ENCODE peak calls at places on chromosomes 6 and 20, in nine cellular contexts. One of them, this sample, is unnamed.

GRCh38 chr6:75933387-75933975 is 139.0 kb downstream of the IMPG1 start:
- DNase-seq in T-helper 2 cell: no peak
- DNase-seq in gastrocnemius medialis: no peak
- DNase-seq in body of pancreas: no peak
- DNase-seq in tibial artery: no peak
- DNase-seq in fibroblast of lung: no peak
- DNase-seq in NB4: no peak
- DNase-seq in ecto neural progenitor cell: no peak
- DNase-seq in stimulated activated CD4-positive, alpha-beta T cell treated with anti-CD3 and anti-CD28 coated beads, Interleukin-1b, Interleukin-23, amount 100 ng/mL, for 24 hours: no peak
- DNase-seq in this sample: no peak

GRCh38 chr6:142155091-142155490 is 8.0 kb downstream of the VTA1 start:
- DNase-seq in ecto neural progenitor cell: no peak
- DNase-seq in tibial artery: no peak
- DNase-seq in T-helper 2 cell: no peak
- DNase-seq in stimulated activated CD4-positive, alpha-beta T cell treated with anti-CD3 and anti-CD28 coated beads, Interleukin-1b, Interleukin-23, amount 100 ng/mL, for 24 hours: no peak
- DNase-seq in fibroblast of lung: no peak
- DNase-seq in body of pancreas: no peak
- DNase-seq in gastrocnemius medialis: no peak
- DNase-seq in NB4: no peak
- DNase-seq in this sample: no peak

GRCh38 chr20:17796096-17796563 is 96.4 kb downstream of the BANF2 start:
- DNase-seq in stimulated activated CD4-positive, alpha-beta T cell treated with anti-CD3 and anti-CD28 coated beads, Interleukin-1b, Interleukin-23, amount 100 ng/mL, for 24 hours: no peak
- DNase-seq in T-helper 2 cell: no peak
- DNase-seq in fibroblast of lung: peak
- DNase-seq in tibial artery: peak
- DNase-seq in body of pancreas: peak
- DNase-seq in ecto neural progenitor cell: no peak
- DNase-seq in NB4: peak
- DNase-seq in gastrocnemius medialis: peak
- DNase-seq in this sample: no peak

GRCh38 chr20:25076731-25077609 is 5.0 kb downstream of the VSX1 start:
- DNase-seq in NB4: peak
- DNase-seq in tibial artery: no peak
- DNase-seq in ecto neural progenitor cell: peak
- DNase-seq in body of pancreas: peak
- DNase-seq in fibroblast of lung: no peak
- DNase-seq in stimulated activated CD4-positive, alpha-beta T cell treated with anti-CD3 and anti-CD28 coated beads, Interleukin-1b, Interleukin-23, amount 100 ng/mL, for 24 hours: no peak
- DNase-seq in T-helper 2 cell: no peak
- DNase-seq in gastrocnemius medialis: peak
- DNase-seq in this sample: no peak

GRCh38 chr20:38109025-38109541 is 56.0 kb downstream of the TGM2 start:
- DNase-seq in fibroblast of lung: peak
- DNase-seq in body of pancreas: peak
- DNase-seq in T-helper 2 cell: no peak
- DNase-seq in NB4: no peak
- DNase-seq in tibial artery: no peak
- DNase-seq in stimulated activated CD4-positive, alpha-beta T cell treated with anti-CD3 and anti-CD28 coated beads, Interleukin-1b, Interleukin-23, amount 100 ng/mL, for 24 hours: no peak
- DNase-seq in ecto neural progenitor cell: no peak
- DNase-seq in gastrocnemius medialis: peak
- DNase-seq in this sample: no peak

GRCh38 chr6:170043881-170044790 is 246.7 kb downstream of the DLL1 start:
- DNase-seq in ecto neural progenitor cell: no peak
- DNase-seq in T-helper 2 cell: no peak
- DNase-seq in tibial artery: peak
- DNase-seq in body of pancreas: no peak
- DNase-seq in fibroblast of lung: no peak
- DNase-seq in stimulated activated CD4-positive, alpha-beta T cell treated with anti-CD3 and anti-CD28 coated beads, Interleukin-1b, Interleukin-23, amount 100 ng/mL, for 24 hours: no peak
- DNase-seq in gastrocnemius medialis: peak
- DNase-seq in NB4: no peak
- DNase-seq in this sample: no peak

GRCh38 chr6:43267619-43268347 is 24.5 kb downstream of the TTBK1 start:
- DNase-seq in fibroblast of lung: no peak
- DNase-seq in T-helper 2 cell: no peak
- DNase-seq in body of pancreas: peak
- DNase-seq in tibial artery: no peak
- DNase-seq in NB4: no peak
- DNase-seq in gastrocnemius medialis: no peak
- DNase-seq in ecto neural progenitor cell: no peak
- DNase-seq in stimulated activated CD4-positive, alpha-beta T cell treated with anti-CD3 and anti-CD28 coated beads, Interleukin-1b, Interleukin-23, amount 100 ng/mL, for 24 hours: no peak
- DNase-seq in this sample: no peak

GRCh38 chr20:60199866-60200265 is 241.6 kb downstream of the CDH26 start:
- DNase-seq in ecto neural progenitor cell: no peak
- DNase-seq in NB4: no peak
- DNase-seq in fibroblast of lung: no peak
- DNase-seq in tibial artery: no peak
- DNase-seq in gastrocnemius medialis: no peak
- DNase-seq in stimulated activated CD4-positive, alpha-beta T cell treated with anti-CD3 and anti-CD28 coated beads, Interleukin-1b, Interleukin-23, amount 100 ng/mL, for 24 hours: no peak
- DNase-seq in body of pancreas: no peak
- DNase-seq in T-helper 2 cell: no peak
- DNase-seq in this sample: no peak

GRCh38 chr6:129368076-129368475 is 341.9 kb downstream of the ARHGAP18 start:
- DNase-seq in T-helper 2 cell: no peak
- DNase-seq in body of pancreas: no peak
- DNase-seq in stimulated activated CD4-positive, alpha-beta T cell treated with anti-CD3 and anti-CD28 coated beads, Interleukin-1b, Interleukin-23, amount 100 ng/mL, for 24 hours: no peak
- DNase-seq in tibial artery: no peak
- DNase-seq in ecto neural progenitor cell: no peak
- DNase-seq in fibroblast of lung: no peak
- DNase-seq in NB4: no peak
- DNase-seq in gastrocnemius medialis: no peak
- DNase-seq in this sample: no peak

GRCh38 chr6:30748851-30749540 is 4.6 kb upstream of the IER3 start:
- DNase-seq in ecto neural progenitor cell: no peak
- DNase-seq in stimulated activated CD4-positive, alpha-beta T cell treated with anti-CD3 and anti-CD28 coated beads, Interleukin-1b, Interleukin-23, amount 100 ng/mL, for 24 hours: no peak
- DNase-seq in NB4: no peak
- DNase-seq in T-helper 2 cell: no peak
- DNase-seq in fibroblast of lung: no peak
- DNase-seq in body of pancreas: peak
- DNase-seq in gastrocnemius medialis: no peak
- DNase-seq in tibial artery: no peak
- DNase-seq in this sample: no peak

GRCh38 chr20:35652641-35653429 is 11.9 kb downstream of the CPNE1 start:
- DNase-seq in NB4: no peak
- DNase-seq in ecto neural progenitor cell: peak
- DNase-seq in fibroblast of lung: no peak
- DNase-seq in tibial artery: no peak
- DNase-seq in stimulated activated CD4-positive, alpha-beta T cell treated with anti-CD3 and anti-CD28 coated beads, Interleukin-1b, Interleukin-23, amount 100 ng/mL, for 24 hours: no peak
- DNase-seq in gastrocnemius medialis: no peak
- DNase-seq in body of pancreas: no peak
- DNase-seq in T-helper 2 cell: no peak
- DNase-seq in this sample: no peak

GRCh38 chr6:142945446-142946180 is 637 bp upstream of the HIVEP2 start:
- DNase-seq in ecto neural progenitor cell: no peak
- DNase-seq in tibial artery: no peak
- DNase-seq in fibroblast of lung: no peak
- DNase-seq in body of pancreas: peak
- DNase-seq in NB4: peak
- DNase-seq in T-helper 2 cell: peak
- DNase-seq in stimulated activated CD4-positive, alpha-beta T cell treated with anti-CD3 and anti-CD28 coated beads, Interleukin-1b, Interleukin-23, amount 100 ng/mL, for 24 hours: no peak
- DNase-seq in gastrocnemius medialis: peak
- DNase-seq in this sample: no peak

GRCh38 chr20:64188682-64189529 is 24.7 kb downstream of the MYT1 start:
- DNase-seq in ecto neural progenitor cell: no peak
- DNase-seq in tibial artery: no peak
- DNase-seq in fibroblast of lung: peak
- DNase-seq in T-helper 2 cell: no peak
- DNase-seq in body of pancreas: peak
- DNase-seq in gastrocnemius medialis: no peak
- DNase-seq in stimulated activated CD4-positive, alpha-beta T cell treated with anti-CD3 and anti-CD28 coated beads, Interleukin-1b, Interleukin-23, amount 100 ng/mL, for 24 hours: no peak
- DNase-seq in NB4: no peak
- DNase-seq in this sample: peak

GRCh38 chr6:143160008-143160407 is 99.3 kb downstream of the AIG1 start:
- DNase-seq in gastrocnemius medialis: no peak
- DNase-seq in stimulated activated CD4-positive, alpha-beta T cell treated with anti-CD3 and anti-CD28 coated beads, Interleukin-1b, Interleukin-23, amount 100 ng/mL, for 24 hours: no peak
- DNase-seq in body of pancreas: no peak
- DNase-seq in tibial artery: no peak
- DNase-seq in fibroblast of lung: no peak
- DNase-seq in ecto neural progenitor cell: no peak
- DNase-seq in NB4: no peak
- DNase-seq in T-helper 2 cell: no peak
- DNase-seq in this sample: no peak

GRCh38 chr6:158229823-158230222 is 61.7 kb downstream of the GTF2H5 start:
- DNase-seq in gastrocnemius medialis: no peak
- DNase-seq in fibroblast of lung: no peak
- DNase-seq in T-helper 2 cell: no peak
- DNase-seq in stimulated activated CD4-positive, alpha-beta T cell treated with anti-CD3 and anti-CD28 coated beads, Interleukin-1b, Interleukin-23, amount 100 ng/mL, for 24 hours: no peak
- DNase-seq in body of pancreas: no peak
- DNase-seq in NB4: no peak
- DNase-seq in ecto neural progenitor cell: no peak
- DNase-seq in tibial artery: no peak
- DNase-seq in this sample: no peak

GRCh38 chr6:91860951-91861350 is 1274.1 kb upstream of the MAP3K7 start:
- DNase-seq in tibial artery: no peak
- DNase-seq in stimulated activated CD4-positive, alpha-beta T cell treated with anti-CD3 and anti-CD28 coated beads, Interleukin-1b, Interleukin-23, amount 100 ng/mL, for 24 hours: no peak
- DNase-seq in T-helper 2 cell: no peak
- DNase-seq in gastrocnemius medialis: no peak
- DNase-seq in fibroblast of lung: peak
- DNase-seq in NB4: no peak
- DNase-seq in ecto neural progenitor cell: no peak
- DNase-seq in body of pancreas: no peak
- DNase-seq in this sample: no peak

GRCh38 chr20:33272155-33272873 is 10.7 kb upstream of the BPIFB1 start:
- DNase-seq in T-helper 2 cell: no peak
- DNase-seq in tibial artery: peak
- DNase-seq in stimulated activated CD4-positive, alpha-beta T cell treated with anti-CD3 and anti-CD28 coated beads, Interleukin-1b, Interleukin-23, amount 100 ng/mL, for 24 hours: no peak
- DNase-seq in fibroblast of lung: no peak
- DNase-seq in body of pancreas: no peak
- DNase-seq in NB4: no peak
- DNase-seq in gastrocnemius medialis: no peak
- DNase-seq in ecto neural progenitor cell: no peak
- DNase-seq in this sample: no peak

GRCh38 chr6:26197736-26198625 is 110.8 kb downstream of the HFE start:
- DNase-seq in ecto neural progenitor cell: no peak
- DNase-seq in NB4: peak
- DNase-seq in tibial artery: no peak
- DNase-seq in fibroblast of lung: peak
- DNase-seq in T-helper 2 cell: peak
- DNase-seq in stimulated activated CD4-positive, alpha-beta T cell treated with anti-CD3 and anti-CD28 coated beads, Interleukin-1b, Interleukin-23, amount 100 ng/mL, for 24 hours: no peak
- DNase-seq in gastrocnemius medialis: no peak
- DNase-seq in body of pancreas: no peak
- DNase-seq in this sample: no peak

GRCh38 chr20:52416959-52417358 is 225.4 kb upstream of the ZFP64 start:
- DNase-seq in NB4: no peak
- DNase-seq in body of pancreas: no peak
- DNase-seq in ecto neural progenitor cell: no peak
- DNase-seq in stimulated activated CD4-positive, alpha-beta T cell treated with anti-CD3 and anti-CD28 coated beads, Interleukin-1b, Interleukin-23, amount 100 ng/mL, for 24 hours: no peak
- DNase-seq in gastrocnemius medialis: no peak
- DNase-seq in T-helper 2 cell: no peak
- DNase-seq in fibroblast of lung: no peak
- DNase-seq in tibial artery: no peak
- DNase-seq in this sample: no peak

GRCh38 chr20:62186887-62187866 is 4.3 kb downstream of the MTG2 start:
- DNase-seq in tibial artery: no peak
- DNase-seq in ecto neural progenitor cell: no peak
- DNase-seq in T-helper 2 cell: no peak
- DNase-seq in fibroblast of lung: no peak
- DNase-seq in NB4: no peak
- DNase-seq in stimulated activated CD4-positive, alpha-beta T cell treated with anti-CD3 and anti-CD28 coated beads, Interleukin-1b, Interleukin-23, amount 100 ng/mL, for 24 hours: no peak
- DNase-seq in gastrocnemius medialis: no peak
- DNase-seq in body of pancreas: no peak
- DNase-seq in this sample: no peak

GRCh38 chr20:21099653-21100589 is 6.2 kb downstream of the LINC00237 start:
- DNase-seq in fibroblast of lung: no peak
- DNase-seq in gastrocnemius medialis: no peak
- DNase-seq in ecto neural progenitor cell: no peak
- DNase-seq in T-helper 2 cell: peak
- DNase-seq in tibial artery: no peak
- DNase-seq in NB4: peak
- DNase-seq in stimulated activated CD4-positive, alpha-beta T cell treated with anti-CD3 and anti-CD28 coated beads, Interleukin-1b, Interleukin-23, amount 100 ng/mL, for 24 hours: no peak
- DNase-seq in body of pancreas: peak
- DNase-seq in this sample: no peak

GRCh38 chr6:145963216-145964068 is 716 bp downstream of the SHPRH start:
- DNase-seq in fibroblast of lung: peak
- DNase-seq in T-helper 2 cell: peak
- DNase-seq in tibial artery: peak
- DNase-seq in body of pancreas: peak
- DNase-seq in stimulated activated CD4-positive, alpha-beta T cell treated with anti-CD3 and anti-CD28 coated beads, Interleukin-1b, Interleukin-23, amount 100 ng/mL, for 24 hours: no peak
- DNase-seq in gastrocnemius medialis: peak
- DNase-seq in ecto neural progenitor cell: no peak
- DNase-seq in NB4: peak
- DNase-seq in this sample: no peak

GRCh38 chr6:158765509-158766068 is 53.6 kb downstream of the EZR start:
- DNase-seq in ecto neural progenitor cell: no peak
- DNase-seq in tibial artery: no peak
- DNase-seq in body of pancreas: no peak
- DNase-seq in T-helper 2 cell: no peak
- DNase-seq in fibroblast of lung: no peak
- DNase-seq in NB4: no peak
- DNase-seq in gastrocnemius medialis: no peak
- DNase-seq in stimulated activated CD4-positive, alpha-beta T cell treated with anti-CD3 and anti-CD28 coated beads, Interleukin-1b, Interleukin-23, amount 100 ng/mL, for 24 hours: no peak
- DNase-seq in this sample: no peak

GRCh38 chr6:123116370-123116769 is 120.3 kb downstream of the CLVS2 start:
- DNase-seq in stimulated activated CD4-positive, alpha-beta T cell treated with anti-CD3 and anti-CD28 coated beads, Interleukin-1b, Interleukin-23, amount 100 ng/mL, for 24 hours: no peak
- DNase-seq in fibroblast of lung: no peak
- DNase-seq in gastrocnemius medialis: no peak
- DNase-seq in T-helper 2 cell: no peak
- DNase-seq in tibial artery: no peak
- DNase-seq in body of pancreas: no peak
- DNase-seq in NB4: no peak
- DNase-seq in ecto neural progenitor cell: no peak
- DNase-seq in this sample: no peak

GRCh38 chr6:33433560-33434191 is 13.8 kb downstream of the SYNGAP1 start:
- DNase-seq in tibial artery: peak
- DNase-seq in stimulated activated CD4-positive, alpha-beta T cell treated with anti-CD3 and anti-CD28 coated beads, Interleukin-1b, Interleukin-23, amount 100 ng/mL, for 24 hours: no peak
- DNase-seq in gastrocnemius medialis: no peak
- DNase-seq in ecto neural progenitor cell: no peak
- DNase-seq in T-helper 2 cell: no peak
- DNase-seq in NB4: no peak
- DNase-seq in fibroblast of lung: peak
- DNase-seq in body of pancreas: no peak
- DNase-seq in this sample: no peak

GRCh38 chr6:81144346-81144745 is 608.1 kb downstream of the TENT5A start:
- DNase-seq in tibial artery: no peak
- DNase-seq in NB4: no peak
- DNase-seq in stimulated activated CD4-positive, alpha-beta T cell treated with anti-CD3 and anti-CD28 coated beads, Interleukin-1b, Interleukin-23, amount 100 ng/mL, for 24 hours: no peak
- DNase-seq in body of pancreas: no peak
- DNase-seq in ecto neural progenitor cell: no peak
- DNase-seq in T-helper 2 cell: no peak
- DNase-seq in gastrocnemius medialis: no peak
- DNase-seq in fibroblast of lung: no peak
- DNase-seq in this sample: no peak

GRCh38 chr6:168420706-168421105 is 20.3 kb upstream of the SMOC2 start:
- DNase-seq in fibroblast of lung: no peak
- DNase-seq in NB4: no peak
- DNase-seq in tibial artery: no peak
- DNase-seq in ecto neural progenitor cell: peak
- DNase-seq in body of pancreas: no peak
- DNase-seq in gastrocnemius medialis: no peak
- DNase-seq in T-helper 2 cell: no peak
- DNase-seq in stimulated activated CD4-positive, alpha-beta T cell treated with anti-CD3 and anti-CD28 coated beads, Interleukin-1b, Interleukin-23, amount 100 ng/mL, for 24 hours: no peak
- DNase-seq in this sample: no peak

GRCh38 chr20:36676701-36677421 is 30.9 kb upstream of the SLA2 start:
- DNase-seq in ecto neural progenitor cell: peak
- DNase-seq in gastrocnemius medialis: no peak
- DNase-seq in tibial artery: no peak
- DNase-seq in T-helper 2 cell: no peak
- DNase-seq in fibroblast of lung: no peak
- DNase-seq in body of pancreas: no peak
- DNase-seq in NB4: no peak
- DNase-seq in stimulated activated CD4-positive, alpha-beta T cell treated with anti-CD3 and anti-CD28 coated beads, Interleukin-1b, Interleukin-23, amount 100 ng/mL, for 24 hours: no peak
- DNase-seq in this sample: no peak

GRCh38 chr6:15894973-15895858 is 232.4 kb upstream of the DTNBP1 start:
- DNase-seq in fibroblast of lung: no peak
- DNase-seq in stimulated activated CD4-positive, alpha-beta T cell treated with anti-CD3 and anti-CD28 coated beads, Interleukin-1b, Interleukin-23, amount 100 ng/mL, for 24 hours: no peak
- DNase-seq in NB4: no peak
- DNase-seq in tibial artery: no peak
- DNase-seq in gastrocnemius medialis: no peak
- DNase-seq in body of pancreas: no peak
- DNase-seq in ecto neural progenitor cell: no peak
- DNase-seq in T-helper 2 cell: no peak
- DNase-seq in this sample: no peak

GRCh38 chr20:13525225-13525940 is 113.3 kb downstream of the TASP1 start:
- DNase-seq in stimulated activated CD4-positive, alpha-beta T cell treated with anti-CD3 and anti-CD28 coated beads, Interleukin-1b, Interleukin-23, amount 100 ng/mL, for 24 hours: no peak
- DNase-seq in T-helper 2 cell: no peak
- DNase-seq in ecto neural progenitor cell: no peak
- DNase-seq in fibroblast of lung: peak
- DNase-seq in tibial artery: no peak
- DNase-seq in NB4: no peak
- DNase-seq in gastrocnemius medialis: no peak
- DNase-seq in body of pancreas: no peak
- DNase-seq in this sample: no peak